ENCODE peak calls at places on chromosomes 5 and 9, in seven cellular contexts. One of them, this sample, is unnamed.

GRCh38 chr5:133483406-133484090 is 128.8 kb downstream of the FSTL4 start:
- DNase-seq in pulmonary artery endothelial cell: no peak
- DNase-seq in GM04504: no peak
- DNase-seq in stimulated activated CD4-positive, alpha-beta T cell treated with anti-CD3 and anti-CD28 coated beads, Interleukin-12 subunit alpha, Interleukin-12 subunit beta, amount 100 ng/mL, for 48 hours: no peak
- DNase-seq in left cardiac atrium: no peak
- DNase-seq in astrocyte of the spinal cord: no peak
- DNase-seq in naive thymus-derived CD8-positive, alpha-beta T cell: no peak
- DNase-seq in this sample: no peak

GRCh38 chr5:169416583-169417196 is 115.8 kb upstream of the SLIT3 start:
- DNase-seq in pulmonary artery endothelial cell: no peak
- DNase-seq in GM04504: peak; percentile 83
- DNase-seq in stimulated activated CD4-positive, alpha-beta T cell treated with anti-CD3 and anti-CD28 coated beads, Interleukin-12 subunit alpha, Interleukin-12 subunit beta, amount 100 ng/mL, for 48 hours: no peak
- DNase-seq in left cardiac atrium: peak; percentile 80
- DNase-seq in astrocyte of the spinal cord: peak; percentile 66
- DNase-seq in naive thymus-derived CD8-positive, alpha-beta T cell: no peak
- DNase-seq in this sample: peak; percentile 65

GRCh38 chr5:130316971-130317421 is 412.7 kb downstream of the CHSY3 start:
- DNase-seq in pulmonary artery endothelial cell: no peak
- DNase-seq in GM04504: no peak
- DNase-seq in stimulated activated CD4-positive, alpha-beta T cell treated with anti-CD3 and anti-CD28 coated beads, Interleukin-12 subunit alpha, Interleukin-12 subunit beta, amount 100 ng/mL, for 48 hours: no peak
- DNase-seq in left cardiac atrium: no peak
- DNase-seq in astrocyte of the spinal cord: peak; percentile 12
- DNase-seq in naive thymus-derived CD8-positive, alpha-beta T cell: no peak
- DNase-seq in this sample: peak; percentile 48

GRCh38 chr5:168324864-168325615 is 33.6 kb downstream of the WWC1 start:
- DNase-seq in pulmonary artery endothelial cell: no peak
- DNase-seq in GM04504: no peak
- DNase-seq in stimulated activated CD4-positive, alpha-beta T cell treated with anti-CD3 and anti-CD28 coated beads, Interleukin-12 subunit alpha, Interleukin-12 subunit beta, amount 100 ng/mL, for 48 hours: no peak
- DNase-seq in left cardiac atrium: no peak
- DNase-seq in astrocyte of the spinal cord: no peak
- DNase-seq in naive thymus-derived CD8-positive, alpha-beta T cell: no peak
- DNase-seq in this sample: no peak

GRCh38 chr9:93963969-93964368 is 8.8 kb upstream of the BARX1 start:
- DNase-seq in pulmonary artery endothelial cell: no peak
- DNase-seq in GM04504: no peak
- DNase-seq in stimulated activated CD4-positive, alpha-beta T cell treated with anti-CD3 and anti-CD28 coated beads, Interleukin-12 subunit alpha, Interleukin-12 subunit beta, amount 100 ng/mL, for 48 hours: no peak
- DNase-seq in left cardiac atrium: no peak
- DNase-seq in astrocyte of the spinal cord: no peak
- DNase-seq in naive thymus-derived CD8-positive, alpha-beta T cell: peak; percentile 10
- DNase-seq in this sample: peak; percentile 34

GRCh38 chr9:31908158-31908890 is 476.1 kb upstream of the ACO1 start:
- DNase-seq in pulmonary artery endothelial cell: no peak
- DNase-seq in GM04504: no peak
- DNase-seq in stimulated activated CD4-positive, alpha-beta T cell treated with anti-CD3 and anti-CD28 coated beads, Interleukin-12 subunit alpha, Interleukin-12 subunit beta, amount 100 ng/mL, for 48 hours: no peak
- DNase-seq in left cardiac atrium: no peak
- DNase-seq in astrocyte of the spinal cord: peak; percentile 3
- DNase-seq in naive thymus-derived CD8-positive, alpha-beta T cell: no peak
- DNase-seq in this sample: no peak

GRCh38 chr9:86102626-86103025 is 3.3 kb upstream of the GOLM1 start:
- DNase-seq in pulmonary artery endothelial cell: no peak
- DNase-seq in GM04504: no peak
- DNase-seq in stimulated activated CD4-positive, alpha-beta T cell treated with anti-CD3 and anti-CD28 coated beads, Interleukin-12 subunit alpha, Interleukin-12 subunit beta, amount 100 ng/mL, for 48 hours: no peak
- DNase-seq in left cardiac atrium: no peak
- DNase-seq in astrocyte of the spinal cord: no peak
- DNase-seq in naive thymus-derived CD8-positive, alpha-beta T cell: no peak
- DNase-seq in this sample: no peak

GRCh38 chr5:5063533-5063953 is 76.6 kb upstream of the ADAMTS16 start:
- DNase-seq in pulmonary artery endothelial cell: no peak
- DNase-seq in GM04504: no peak
- DNase-seq in stimulated activated CD4-positive, alpha-beta T cell treated with anti-CD3 and anti-CD28 coated beads, Interleukin-12 subunit alpha, Interleukin-12 subunit beta, amount 100 ng/mL, for 48 hours: no peak
- DNase-seq in left cardiac atrium: no peak
- DNase-seq in astrocyte of the spinal cord: no peak
- DNase-seq in naive thymus-derived CD8-positive, alpha-beta T cell: no peak
- DNase-seq in this sample: no peak

GRCh38 chr9:35909687-35910612 is 660 bp downstream of the SPAAR start:
- DNase-seq in pulmonary artery endothelial cell: no peak
- DNase-seq in GM04504: no peak
- DNase-seq in stimulated activated CD4-positive, alpha-beta T cell treated with anti-CD3 and anti-CD28 coated beads, Interleukin-12 subunit alpha, Interleukin-12 subunit beta, amount 100 ng/mL, for 48 hours: no peak
- DNase-seq in left cardiac atrium: peak; percentile 60
- DNase-seq in astrocyte of the spinal cord: no peak
- DNase-seq in naive thymus-derived CD8-positive, alpha-beta T cell: no peak
- DNase-seq in this sample: no peak

GRCh38 chr9:13719410-13719809 is 439.9 kb upstream of the MPDZ start:
- DNase-seq in pulmonary artery endothelial cell: no peak
- DNase-seq in GM04504: no peak
- DNase-seq in stimulated activated CD4-positive, alpha-beta T cell treated with anti-CD3 and anti-CD28 coated beads, Interleukin-12 subunit alpha, Interleukin-12 subunit beta, amount 100 ng/mL, for 48 hours: no peak
- DNase-seq in left cardiac atrium: no peak
- DNase-seq in astrocyte of the spinal cord: peak; percentile 41
- DNase-seq in naive thymus-derived CD8-positive, alpha-beta T cell: no peak
- DNase-seq in this sample: no peak

GRCh38 chr9:81125446-81126092 is 563.8 kb downstream of the TLE1 start:
- DNase-seq in pulmonary artery endothelial cell: no peak
- DNase-seq in GM04504: no peak
- DNase-seq in stimulated activated CD4-positive, alpha-beta T cell treated with anti-CD3 and anti-CD28 coated beads, Interleukin-12 subunit alpha, Interleukin-12 subunit beta, amount 100 ng/mL, for 48 hours: no peak
- DNase-seq in left cardiac atrium: no peak
- DNase-seq in astrocyte of the spinal cord: peak; percentile 6
- DNase-seq in naive thymus-derived CD8-positive, alpha-beta T cell: no peak
- DNase-seq in this sample: no peak

GRCh38 chr5:68644971-68645370 is 429.4 kb downstream of the PIK3R1 start:
- DNase-seq in pulmonary artery endothelial cell: no peak
- DNase-seq in GM04504: no peak
- DNase-seq in stimulated activated CD4-positive, alpha-beta T cell treated with anti-CD3 and anti-CD28 coated beads, Interleukin-12 subunit alpha, Interleukin-12 subunit beta, amount 100 ng/mL, for 48 hours: no peak
- DNase-seq in left cardiac atrium: no peak
- DNase-seq in astrocyte of the spinal cord: no peak
- DNase-seq in naive thymus-derived CD8-positive, alpha-beta T cell: no peak
- DNase-seq in this sample: no peak

GRCh38 chr9:134981001-134981400 is 63.3 kb upstream of the FCN1 start:
- DNase-seq in pulmonary artery endothelial cell: no peak
- DNase-seq in GM04504: no peak
- DNase-seq in stimulated activated CD4-positive, alpha-beta T cell treated with anti-CD3 and anti-CD28 coated beads, Interleukin-12 subunit alpha, Interleukin-12 subunit beta, amount 100 ng/mL, for 48 hours: no peak
- DNase-seq in left cardiac atrium: no peak
- DNase-seq in astrocyte of the spinal cord: no peak
- DNase-seq in naive thymus-derived CD8-positive, alpha-beta T cell: peak; percentile 3
- DNase-seq in this sample: no peak

GRCh38 chr5:151023047-151023615 is 2.7 kb downstream of the GPX3 start:
- DNase-seq in pulmonary artery endothelial cell: no peak
- DNase-seq in GM04504: no peak
- DNase-seq in stimulated activated CD4-positive, alpha-beta T cell treated with anti-CD3 and anti-CD28 coated beads, Interleukin-12 subunit alpha, Interleukin-12 subunit beta, amount 100 ng/mL, for 48 hours: no peak
- DNase-seq in left cardiac atrium: peak; percentile 89
- DNase-seq in astrocyte of the spinal cord: no peak
- DNase-seq in naive thymus-derived CD8-positive, alpha-beta T cell: no peak
- DNase-seq in this sample: no peak

GRCh38 chr9:36074870-36075532 is 38.3 kb downstream of the RECK start:
- DNase-seq in pulmonary artery endothelial cell: peak; percentile 19
- DNase-seq in GM04504: peak; percentile 73
- DNase-seq in stimulated activated CD4-positive, alpha-beta T cell treated with anti-CD3 and anti-CD28 coated beads, Interleukin-12 subunit alpha, Interleukin-12 subunit beta, amount 100 ng/mL, for 48 hours: no peak
- DNase-seq in left cardiac atrium: peak; percentile 82
- DNase-seq in astrocyte of the spinal cord: peak; percentile 71
- DNase-seq in naive thymus-derived CD8-positive, alpha-beta T cell: no peak
- DNase-seq in this sample: no peak

GRCh38 chr5:170709640-170710039 is 73.9 kb upstream of the GABRP start:
- DNase-seq in pulmonary artery endothelial cell: no peak
- DNase-seq in GM04504: no peak
- DNase-seq in stimulated activated CD4-positive, alpha-beta T cell treated with anti-CD3 and anti-CD28 coated beads, Interleukin-12 subunit alpha, Interleukin-12 subunit beta, amount 100 ng/mL, for 48 hours: no peak
- DNase-seq in left cardiac atrium: no peak
- DNase-seq in astrocyte of the spinal cord: no peak
- DNase-seq in naive thymus-derived CD8-positive, alpha-beta T cell: no peak
- DNase-seq in this sample: no peak

GRCh38 chr5:142954455-142954854 is 184.3 kb downstream of the ARHGAP26 start:
- DNase-seq in pulmonary artery endothelial cell: no peak
- DNase-seq in GM04504: no peak
- DNase-seq in stimulated activated CD4-positive, alpha-beta T cell treated with anti-CD3 and anti-CD28 coated beads, Interleukin-12 subunit alpha, Interleukin-12 subunit beta, amount 100 ng/mL, for 48 hours: no peak
- DNase-seq in left cardiac atrium: no peak
- DNase-seq in astrocyte of the spinal cord: no peak
- DNase-seq in naive thymus-derived CD8-positive, alpha-beta T cell: no peak
- DNase-seq in this sample: no peak

GRCh38 chr5:133735346-133735745 is 123.0 kb upstream of the FSTL4 start:
- DNase-seq in pulmonary artery endothelial cell: peak; percentile 44
- DNase-seq in GM04504: no peak
- DNase-seq in stimulated activated CD4-positive, alpha-beta T cell treated with anti-CD3 and anti-CD28 coated beads, Interleukin-12 subunit alpha, Interleukin-12 subunit beta, amount 100 ng/mL, for 48 hours: no peak
- DNase-seq in left cardiac atrium: no peak
- DNase-seq in astrocyte of the spinal cord: peak; percentile 45
- DNase-seq in naive thymus-derived CD8-positive, alpha-beta T cell: no peak
- DNase-seq in this sample: no peak

GRCh38 chr5:1293997-1294838 is 650 bp downstream of the TERT start:
- DNase-seq in pulmonary artery endothelial cell: no peak
- DNase-seq in GM04504: no peak
- DNase-seq in stimulated activated CD4-positive, alpha-beta T cell treated with anti-CD3 and anti-CD28 coated beads, Interleukin-12 subunit alpha, Interleukin-12 subunit beta, amount 100 ng/mL, for 48 hours: no peak
- DNase-seq in left cardiac atrium: no peak
- DNase-seq in astrocyte of the spinal cord: no peak
- DNase-seq in naive thymus-derived CD8-positive, alpha-beta T cell: no peak
- DNase-seq in this sample: peak; percentile 63

GRCh38 chr9:129258823-129259301 is 80.8 kb upstream of the IER5L start:
- DNase-seq in pulmonary artery endothelial cell: no peak
- DNase-seq in GM04504: no peak
- DNase-seq in stimulated activated CD4-positive, alpha-beta T cell treated with anti-CD3 and anti-CD28 coated beads, Interleukin-12 subunit alpha, Interleukin-12 subunit beta, amount 100 ng/mL, for 48 hours: no peak
- DNase-seq in left cardiac atrium: peak; percentile 21
- DNase-seq in astrocyte of the spinal cord: no peak
- DNase-seq in naive thymus-derived CD8-positive, alpha-beta T cell: peak; percentile 47
- DNase-seq in this sample: no peak

GRCh38 chr5:136998864-136999263 is 500.3 kb downstream of the SPOCK1 start:
- DNase-seq in pulmonary artery endothelial cell: no peak
- DNase-seq in GM04504: no peak
- DNase-seq in stimulated activated CD4-positive, alpha-beta T cell treated with anti-CD3 and anti-CD28 coated beads, Interleukin-12 subunit alpha, Interleukin-12 subunit beta, amount 100 ng/mL, for 48 hours: no peak
- DNase-seq in left cardiac atrium: no peak
- DNase-seq in astrocyte of the spinal cord: no peak
- DNase-seq in naive thymus-derived CD8-positive, alpha-beta T cell: no peak
- DNase-seq in this sample: no peak

GRCh38 chr5:110625376-110625999 is 101.0 kb downstream of the TMEM232 start:
- DNase-seq in pulmonary artery endothelial cell: no peak
- DNase-seq in GM04504: peak; percentile 15
- DNase-seq in stimulated activated CD4-positive, alpha-beta T cell treated with anti-CD3 and anti-CD28 coated beads, Interleukin-12 subunit alpha, Interleukin-12 subunit beta, amount 100 ng/mL, for 48 hours: no peak
- DNase-seq in left cardiac atrium: no peak
- DNase-seq in astrocyte of the spinal cord: peak; percentile 59
- DNase-seq in naive thymus-derived CD8-positive, alpha-beta T cell: no peak
- DNase-seq in this sample: no peak

GRCh38 chr9:129176786-129177442 is 1.1 kb downstream of the IER5L start:
- DNase-seq in pulmonary artery endothelial cell: no peak
- DNase-seq in GM04504: no peak
- DNase-seq in stimulated activated CD4-positive, alpha-beta T cell treated with anti-CD3 and anti-CD28 coated beads, Interleukin-12 subunit alpha, Interleukin-12 subunit beta, amount 100 ng/mL, for 48 hours: peak; percentile 11
- DNase-seq in left cardiac atrium: peak; percentile 58
- DNase-seq in astrocyte of the spinal cord: peak; percentile 49
- DNase-seq in naive thymus-derived CD8-positive, alpha-beta T cell: no peak
- DNase-seq in this sample: peak; percentile 75

GRCh38 chr5:122463221-122463620 is 151.2 kb downstream of the SNCAIP start:
- DNase-seq in pulmonary artery endothelial cell: no peak
- DNase-seq in GM04504: peak; percentile 26
- DNase-seq in stimulated activated CD4-positive, alpha-beta T cell treated with anti-CD3 and anti-CD28 coated beads, Interleukin-12 subunit alpha, Interleukin-12 subunit beta, amount 100 ng/mL, for 48 hours: no peak
- DNase-seq in left cardiac atrium: no peak
- DNase-seq in astrocyte of the spinal cord: peak; percentile 57
- DNase-seq in naive thymus-derived CD8-positive, alpha-beta T cell: no peak
- DNase-seq in this sample: no peak

GRCh38 chr5:174204914-174205313 is 159.4 kb downstream of the NSG2 start:
- DNase-seq in pulmonary artery endothelial cell: no peak
- DNase-seq in GM04504: no peak
- DNase-seq in stimulated activated CD4-positive, alpha-beta T cell treated with anti-CD3 and anti-CD28 coated beads, Interleukin-12 subunit alpha, Interleukin-12 subunit beta, amount 100 ng/mL, for 48 hours: no peak
- DNase-seq in left cardiac atrium: no peak
- DNase-seq in astrocyte of the spinal cord: no peak
- DNase-seq in naive thymus-derived CD8-positive, alpha-beta T cell: no peak
- DNase-seq in this sample: peak; percentile 64

GRCh38 chr9:108813951-108814601 is 41.7 kb downstream of the ACTL7B start:
- DNase-seq in pulmonary artery endothelial cell: peak; percentile 19
- DNase-seq in GM04504: peak; percentile 29
- DNase-seq in stimulated activated CD4-positive, alpha-beta T cell treated with anti-CD3 and anti-CD28 coated beads, Interleukin-12 subunit alpha, Interleukin-12 subunit beta, amount 100 ng/mL, for 48 hours: no peak
- DNase-seq in left cardiac atrium: no peak
- DNase-seq in astrocyte of the spinal cord: peak; percentile 49
- DNase-seq in naive thymus-derived CD8-positive, alpha-beta T cell: no peak
- DNase-seq in this sample: no peak

GRCh38 chr9:133558191-133559126 is 24.0 kb downstream of the ADAMTSL2 start:
- DNase-seq in pulmonary artery endothelial cell: no peak
- DNase-seq in GM04504: peak; percentile 55
- DNase-seq in stimulated activated CD4-positive, alpha-beta T cell treated with anti-CD3 and anti-CD28 coated beads, Interleukin-12 subunit alpha, Interleukin-12 subunit beta, amount 100 ng/mL, for 48 hours: peak; percentile 31
- DNase-seq in left cardiac atrium: peak; percentile 76
- DNase-seq in astrocyte of the spinal cord: peak; percentile 84
- DNase-seq in naive thymus-derived CD8-positive, alpha-beta T cell: no peak
- DNase-seq in this sample: no peak

GRCh38 chr9:114212841-114213240 is 57.5 kb downstream of the COL27A1 start:
- DNase-seq in pulmonary artery endothelial cell: no peak
- DNase-seq in GM04504: no peak
- DNase-seq in stimulated activated CD4-positive, alpha-beta T cell treated with anti-CD3 and anti-CD28 coated beads, Interleukin-12 subunit alpha, Interleukin-12 subunit beta, amount 100 ng/mL, for 48 hours: no peak
- DNase-seq in left cardiac atrium: no peak
- DNase-seq in astrocyte of the spinal cord: no peak
- DNase-seq in naive thymus-derived CD8-positive, alpha-beta T cell: no peak
- DNase-seq in this sample: no peak

GRCh38 chr9:112556497-112557085 is 70.0 kb downstream of the KIAA1958 start:
- DNase-seq in pulmonary artery endothelial cell: no peak
- DNase-seq in GM04504: peak; percentile 49
- DNase-seq in stimulated activated CD4-positive, alpha-beta T cell treated with anti-CD3 and anti-CD28 coated beads, Interleukin-12 subunit alpha, Interleukin-12 subunit beta, amount 100 ng/mL, for 48 hours: no peak
- DNase-seq in left cardiac atrium: no peak
- DNase-seq in astrocyte of the spinal cord: peak; percentile 45
- DNase-seq in naive thymus-derived CD8-positive, alpha-beta T cell: no peak
- DNase-seq in this sample: no peak